ENCODE peak calls at places on chromosome 13, in six cellular contexts. T is HepG2, P is NB4, H is A549, K is GM12878, U is K562. V is an unnamed sample.

GRCh38 chr13:95032114-95032513 is 269.1 kb downstream of the ABCC4 start:
- DNase-seq in P (no peak), H (no peak), K (no peak), T (no peak), U (no peak), V (no peak)

GRCh38 chr13:51282322-51282721 is 57.2 kb upstream of the SERPINE3 start:
- DNase-seq in U (no peak), H (no peak), K (no peak), P (no peak), T (no peak), V (no peak)

GRCh38 chr13:36124236-36124822 is 6.9 kb downstream of the DCLK1 start:
- DNase-seq in H (no peak), U (no peak), P (no peak), T (no peak), K (no peak), V (peak)

GRCh38 chr13:34897220-34897619 is 44.9 kb upstream of the NBEA start:
- DNase-seq in P (no peak), U (no peak), H (no peak), K (no peak), T (no peak), V (no peak)

GRCh38 chr13:114067381-114067885 is 65.0 kb downstream of the RASA3 start:
- DNase-seq in K (peak), U (no peak), P (peak), T (no peak), H (no peak), V (no peak)

GRCh38 chr13:62767473-62767872 is 1351.8 kb upstream of the PCDH20 start:
- DNase-seq in P (no peak), U (no peak), T (no peak), K (no peak), H (no peak), V (no peak)

GRCh38 chr13:32164622-32165268 is 133.2 kb downstream of the FRY start:
- DNase-seq in U (peak), T (peak), H (peak), K (peak), P (peak), V (peak)

GRCh38 chr13:100130092-100130491 is 41.2 kb downstream of the PCCA start:
- DNase-seq in H (no peak), K (no peak), U (no peak), P (no peak), T (no peak), V (peak)

GRCh38 chr13:58855283-58855682 is 1223.7 kb downstream of the PCDH17 start:
- DNase-seq in H (no peak), U (no peak), T (no peak), P (no peak), K (no peak), V (no peak)

GRCh38 chr13:67147257-67148218 is 82.6 kb downstream of the PCDH9 start:
- DNase-seq in T (no peak), U (no peak), H (peak), K (no peak), P (no peak), V (peak)

GRCh38 chr13:105979586-105979985 is 555.9 kb downstream of the EFNB2 start:
- DNase-seq in T (no peak), K (no peak), H (peak), U (no peak), P (no peak), V (no peak)

GRCh38 chr13:99892189-99892588 is 79.4 kb downstream of the ZIC5 start:
- DNase-seq in P (no peak), U (no peak), K (no peak), T (no peak), H (no peak), V (no peak)

GRCh38 chr13:112684041-112684440 is 5.8 kb upstream of the ATP11A start:
- DNase-seq in K (no peak), H (no peak), T (no peak), P (no peak), U (no peak), V (no peak)
- TF ChIP-seq MYC in K (no peak), H (no peak), T (no peak), P (no peak), U (no peak), V (no peak)

GRCh38 chr13:24505756-24506155 is 6.8 kb downstream of the PARP4 start:
- DNase-seq in K (no peak), U (no peak), P (peak), H (no peak), T (no peak), V (no peak)

GRCh38 chr13:24506698-24507335 is 5.8 kb downstream of the PARP4 start:
- DNase-seq in K (no peak), H (no peak), T (no peak), U (no peak), P (no peak), V (no peak)

GRCh38 chr13:24512208-24513068 is at the start of gene PARP4:
- DNase-seq in P (peak), K (peak), U (peak), T (peak), H (peak), V (peak)

GRCh38 chr13:24511824-24512207 is 762 bp downstream of the PARP4 start:
- DNase-seq in P (no peak), U (no peak), K (peak), T (no peak), H (no peak), V (no peak)

DNA sequence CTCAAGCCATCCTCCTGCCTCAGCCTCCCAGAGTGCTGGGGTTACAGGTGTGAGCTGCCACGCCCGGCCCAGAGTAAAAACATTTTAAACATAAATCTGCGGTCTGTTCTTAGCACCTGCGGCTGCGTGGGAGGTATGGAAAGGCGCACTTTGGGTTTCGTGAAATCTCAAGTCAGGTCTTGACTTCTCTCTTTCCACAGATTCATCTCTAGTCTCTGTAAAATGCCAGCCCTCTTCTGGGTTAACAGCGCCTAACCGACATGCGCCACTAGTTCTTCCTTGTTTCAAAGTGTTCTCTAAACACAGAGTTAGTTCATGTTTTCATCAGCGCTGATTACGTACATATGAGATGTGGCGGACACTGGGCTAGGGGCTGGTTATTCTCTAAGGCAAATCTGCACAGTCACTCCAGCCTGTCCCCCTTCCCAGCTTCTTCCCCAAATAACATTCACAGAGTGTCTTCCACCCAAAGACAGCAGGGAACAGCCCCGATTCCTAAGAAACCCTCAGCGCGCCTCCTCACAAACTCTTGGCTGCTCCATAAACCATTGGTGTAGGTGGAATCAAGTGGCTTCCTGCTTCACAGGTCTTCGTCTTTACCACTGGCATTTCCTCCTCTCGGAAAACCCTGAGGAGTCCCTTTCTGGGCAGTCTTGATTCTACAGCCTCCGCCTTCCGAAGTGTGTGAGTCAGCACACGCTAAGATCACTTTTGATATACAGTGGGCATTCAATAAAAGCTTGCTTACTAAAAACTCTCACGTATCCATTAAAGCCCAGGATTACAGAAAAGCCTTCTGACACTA is 1.4 kb downstream of the PARP4 start:
- DNase-seq in K (peak), P (peak), T (peak), U (no peak), H (peak), V (peak)
- TF ChIP-seq MYC in K (no peak), P (peak), T (no peak), U (no peak), H (no peak), V (no peak)

GRCh38 chr13:65725001-65725400 is 1505.1 kb downstream of the PCDH9 start:
- DNase-seq in K (no peak), U (no peak), T (no peak), P (no peak), H (no peak), V (no peak)

GRCh38 chr13:65719831-65720230 is 1510.3 kb downstream of the PCDH9 start:
- DNase-seq in K (no peak), T (no peak), H (no peak), U (no peak), P (no peak), V (peak)

GRCh38 chr13:65724261-65724660 is 1505.9 kb downstream of the PCDH9 start:
- DNase-seq in H (no peak), T (no peak), U (no peak), K (no peak), P (no peak), V (no peak)
- TF ChIP-seq MYC in H (no peak), T (no peak), U (no peak), K (no peak), P (no peak), V (no peak)

DNA sequence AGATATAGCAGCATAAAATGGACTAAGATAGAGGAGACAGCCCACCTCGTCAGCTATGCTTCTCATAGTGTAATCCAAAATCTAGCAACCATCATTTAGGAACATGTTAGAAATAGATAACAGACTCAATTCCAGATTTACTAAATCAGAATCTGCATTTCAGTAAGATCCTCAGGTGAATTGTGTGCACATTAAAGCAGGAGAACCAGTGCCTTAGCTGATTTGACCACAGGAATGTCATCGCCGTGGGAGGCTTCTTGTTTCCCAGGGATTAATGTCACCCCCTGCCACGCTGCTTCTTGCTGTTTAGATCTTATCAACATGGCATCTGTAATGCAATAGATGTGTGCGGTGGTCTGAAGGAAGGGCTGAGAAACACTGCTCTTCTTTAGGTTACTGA is 84.0 kb downstream of the GPC5 start:
- DNase-seq in U (no peak), K (no peak), P (peak), H (no peak), T (no peak), V (no peak)
- TF ChIP-seq MYC in U (no peak), K (no peak), P (no peak), H (no peak), T (no peak), V (no peak)

V was measured in endothelial cell of umbilical vein.